ENCODE peak calls at places on chromosomes 3 and 15, in four cellular contexts. G is transverse colon, H is A549, V is IMR-90. A is an unnamed sample.

GRCh38 chr3:147413712-147414325 is 4.7 kb downstream of the ZIC1 start:
- DNase-seq in G (no peak), H (no peak), V (no peak), A (no peak)

GRCh38 chr3:72632129-72632528 is 216.1 kb downstream of the SHQ1 start:
- DNase-seq in G (no peak), H (no peak), V (no peak), A (no peak)

GRCh38 chr3:100335137-100335833 is 728 bp downstream of the NIT2 start:
- DNase-seq in G (peak), H (peak), V (no peak), A (peak)

GRCh38 chr3:112351036-112351435 is 18.1 kb downstream of the CD200 start:
- DNase-seq in G (no peak), H (no peak), V (no peak), A (no peak)

GRCh38 chr3:156787926-156788663 is 38.1 kb upstream of the LEKR1 start:
- DNase-seq in G (no peak), H (peak), V (peak), A (no peak)

GRCh38 chr3:73784647-73785420 is 160.1 kb upstream of the PDZRN3 start:
- DNase-seq in G (no peak), H (no peak), V (peak), A (no peak)

GRCh38 chr3:174756200-174756829 is 102.8 kb upstream of the NAALADL2 start:
- DNase-seq in G (no peak), H (no peak), V (no peak), A (no peak)

GRCh38 chr3:48042071-48042760 is 26.0 kb upstream of the MAP4 start:
- DNase-seq in G (no peak), H (no peak), V (peak), A (no peak)

GRCh38 chr15:80773122-80773551 is 6.0 kb upstream of the CEMIP start:
- DNase-seq in G (no peak), H (no peak), V (peak), A (no peak)

DNA sequence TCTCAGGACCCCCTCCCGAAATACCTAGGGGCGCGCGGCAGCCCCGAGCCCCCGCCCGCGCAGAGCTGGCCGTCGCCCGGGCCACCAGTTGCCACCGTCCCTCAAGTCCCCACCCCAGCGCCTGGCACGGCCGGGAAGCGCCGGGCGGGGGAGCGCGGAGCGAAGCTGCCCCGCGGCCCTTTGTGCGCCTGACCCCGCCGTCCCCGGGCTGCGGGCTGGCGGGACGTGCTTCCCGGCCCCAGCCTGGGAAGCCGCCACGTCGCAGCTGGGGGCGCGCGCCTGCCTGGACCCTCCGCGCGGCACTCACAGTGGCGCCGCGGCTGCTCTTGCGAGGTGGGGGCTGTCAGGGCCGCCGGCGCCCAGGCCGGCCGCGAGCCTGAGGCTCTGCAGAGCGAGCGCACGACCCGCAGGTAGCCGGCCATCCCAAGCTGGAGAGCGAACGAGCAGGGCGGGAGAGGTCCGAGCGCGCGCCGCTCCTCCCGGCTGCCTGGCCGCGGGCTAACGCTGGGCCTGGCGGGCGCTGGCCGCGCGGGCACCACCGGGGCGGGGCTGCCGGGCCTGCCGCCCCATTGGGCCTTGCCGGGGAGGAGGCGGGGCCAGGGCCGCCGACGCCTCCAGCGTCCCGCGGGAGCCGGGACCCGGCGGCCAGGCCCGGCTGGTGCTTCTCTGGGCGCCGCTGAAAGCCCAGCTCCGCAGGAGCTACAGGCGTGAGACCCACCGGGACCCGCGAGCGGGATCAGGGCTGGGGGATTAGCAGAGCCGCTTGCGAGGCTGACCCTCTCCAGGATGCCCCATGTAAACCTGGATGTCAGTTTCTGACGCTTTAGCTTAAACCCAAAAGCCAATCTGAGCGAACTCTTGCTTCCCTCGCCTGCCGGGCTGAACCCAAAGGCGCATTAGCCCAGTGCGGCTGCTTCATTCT is at the start of gene IDH2:
- DNase-seq in G (peak), H (peak), V (peak), A (peak)
- TF ChIP-seq POLR2A in G (peak), H (peak), V (peak), A (no peak)

GRCh38 chr3:128950223-128950938 is 43.5 kb downstream of the CFAP92 start:
- DNase-seq in G (no peak), H (peak), V (peak), A (peak)
- TF ChIP-seq CTCF in G (no peak), H (no peak), V (peak), A (no peak)

GRCh38 chr3:4981160-4981687 is 2.0 kb downstream of the BHLHE40 start:
- DNase-seq in G (no peak), H (peak), V (peak), A (no peak)

GRCh38 chr3:4978966-4979400 is 254 bp upstream of the BHLHE40 start:
- DNase-seq in G (peak), H (peak), V (peak), A (peak)

GRCh38 chr3:4979401-4980228 is at the start of gene BHLHE40:
- DNase-seq in G (peak), H (no peak), V (no peak), A (peak)

GRCh38 chr3:4981688-4982494 is 2.7 kb downstream of the BHLHE40 start:
- DNase-seq in G (no peak), H (peak), V (peak), A (no peak)

GRCh38 chr3:4980229-4981159 is 1.3 kb downstream of the BHLHE40 start:
- DNase-seq in G (peak), H (peak), V (peak), A (peak)
- TF ChIP-seq POLR2A in G (peak), H (no peak), V (peak), A (no peak)

DNA sequence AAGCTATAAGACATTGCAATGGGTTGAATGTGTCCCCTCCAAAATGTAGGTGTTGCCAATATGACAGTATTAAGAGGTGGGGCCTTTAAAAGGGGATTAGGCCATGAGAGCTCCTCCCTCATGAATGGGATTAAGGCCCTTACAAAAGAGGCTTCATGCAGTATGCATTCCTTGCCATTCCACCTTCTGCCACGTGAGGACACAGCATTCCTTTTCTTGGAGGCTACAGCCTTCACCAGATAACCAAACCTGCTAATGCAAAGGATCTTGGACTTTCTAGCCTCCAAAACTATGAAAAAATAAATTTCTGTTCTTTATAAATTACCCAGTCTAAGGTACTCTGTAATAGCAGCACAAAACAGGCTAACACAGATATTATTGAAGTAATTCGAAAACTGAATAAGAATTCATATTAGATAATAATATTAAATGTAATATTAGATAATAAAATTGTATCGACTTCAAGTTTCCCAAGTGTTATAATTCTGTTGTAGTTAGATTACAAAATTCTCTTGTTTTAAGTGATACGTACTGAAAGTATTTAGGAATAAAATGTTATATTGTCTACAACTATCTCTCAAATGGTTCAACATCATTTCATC is 29.4 kb upstream of the ATP8B4 start:
- DNase-seq in G (peak), H (peak), V (peak), A (no peak)
- TF ChIP-seq CTCF in G (peak), H (peak), V (peak), A (no peak)

DNA sequence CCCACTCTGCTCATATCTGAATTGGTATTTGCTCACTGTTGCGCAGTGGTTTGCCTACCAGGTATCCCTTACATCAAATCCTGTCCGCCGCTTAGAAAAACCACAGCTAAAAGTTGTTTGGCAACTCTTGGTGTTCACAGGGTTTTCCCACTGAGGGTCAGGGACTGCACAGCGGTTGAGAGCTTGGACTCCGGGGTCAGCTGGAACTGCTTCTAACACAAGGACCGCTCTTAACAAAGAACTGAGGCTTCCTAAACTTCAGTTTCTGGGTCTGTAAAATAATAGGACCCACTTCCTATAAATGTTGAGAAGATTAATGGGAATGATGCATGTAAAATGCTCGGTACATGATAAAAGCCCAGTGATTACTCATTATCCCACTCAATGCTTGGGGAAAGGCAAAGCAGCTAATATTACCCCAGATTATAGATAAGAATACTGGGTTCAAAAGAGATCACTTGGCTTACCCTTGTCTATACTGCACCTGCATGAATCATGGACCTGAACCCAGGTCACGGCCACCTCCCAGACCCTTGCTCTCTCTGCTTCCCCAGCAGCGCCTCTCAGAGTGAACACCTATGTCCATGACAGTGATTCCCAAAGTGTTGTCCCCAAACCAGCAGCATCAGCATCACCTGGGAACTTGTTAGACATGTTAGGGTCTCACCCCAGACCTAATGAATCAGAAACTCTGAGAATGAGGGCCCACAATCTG is 36.1 kb downstream of the LIPC start:
- DNase-seq in G (no peak), H (no peak), V (no peak), A (no peak)
- TF ChIP-seq POLR2A in G (no peak), H (no peak), V (no peak), A (no peak)

GRCh38 chr3:183212096-183212495 is 41.0 kb upstream of the B3GNT5 start:
- DNase-seq in G (no peak), H (no peak), V (no peak), A (no peak)

GRCh38 chr3:183211390-183211789 is 41.7 kb upstream of the B3GNT5 start:
- DNase-seq in G (no peak), H (no peak), V (no peak), A (peak)

GRCh38 chr3:183210341-183210740 is 42.7 kb upstream of the B3GNT5 start:
- DNase-seq in G (no peak), H (no peak), V (no peak), A (no peak)

GRCh38 chr3:183210862-183211341 is 42.2 kb upstream of the B3GNT5 start:
- DNase-seq in G (no peak), H (no peak), V (no peak), A (peak)

DNA sequence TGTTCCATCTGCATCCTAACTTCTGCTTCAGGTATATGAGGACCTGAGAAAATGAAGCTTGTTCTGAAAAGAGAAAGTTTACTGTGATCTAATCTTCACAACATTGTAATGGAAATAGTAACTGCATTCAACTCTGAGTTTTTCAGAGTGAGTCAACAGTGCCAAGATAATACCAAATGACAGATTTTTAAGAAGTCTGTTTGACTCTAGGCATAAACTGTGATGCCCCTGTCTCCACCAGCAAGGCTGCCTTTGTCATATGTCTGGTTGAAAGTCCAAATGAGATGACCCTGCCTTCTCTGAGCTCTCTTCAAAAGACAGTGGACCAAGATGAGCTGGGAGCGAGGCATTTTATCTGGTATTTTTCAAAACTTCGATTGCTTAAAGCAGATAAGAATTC is 44.8 kb upstream of the B3GNT5 start:
- DNase-seq in G (no peak), H (no peak), V (no peak), A (no peak)
- TF ChIP-seq CTCF in G (no peak), H (no peak), V (no peak), A (no peak)

GRCh38 chr15:84108725-84109124 is 126.8 kb upstream of the GOLGA6L4 start:
- DNase-seq in G (no peak), H (peak), V (peak), A (no peak)
- TF ChIP-seq POLR2A in G (no peak), H (no peak), V (no peak), A (no peak)

DNA sequence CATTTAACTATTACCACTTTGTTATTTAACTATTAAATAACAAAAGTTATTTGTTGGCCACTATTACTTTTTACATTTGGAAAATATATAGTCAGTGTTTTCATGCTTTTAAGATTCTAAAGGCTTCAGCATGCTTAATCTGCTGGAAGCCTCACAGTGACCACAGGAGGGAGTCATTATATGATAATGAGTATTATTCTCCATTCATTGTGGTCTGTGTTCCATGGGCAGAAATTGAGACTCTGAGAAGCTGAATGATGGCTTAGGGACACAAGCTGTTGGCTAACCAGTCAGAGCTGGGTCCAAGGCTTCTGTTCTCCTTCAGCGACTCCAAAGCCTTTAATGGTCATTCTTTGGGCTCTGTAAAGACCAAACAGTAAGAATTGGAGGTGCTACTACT is 64.7 kb downstream of the BFSP2 start:
- DNase-seq in G (no peak), H (peak), V (peak), A (no peak)
- TF ChIP-seq CTCF in G (no peak), H (peak), V (peak), A (no peak)

DNA sequence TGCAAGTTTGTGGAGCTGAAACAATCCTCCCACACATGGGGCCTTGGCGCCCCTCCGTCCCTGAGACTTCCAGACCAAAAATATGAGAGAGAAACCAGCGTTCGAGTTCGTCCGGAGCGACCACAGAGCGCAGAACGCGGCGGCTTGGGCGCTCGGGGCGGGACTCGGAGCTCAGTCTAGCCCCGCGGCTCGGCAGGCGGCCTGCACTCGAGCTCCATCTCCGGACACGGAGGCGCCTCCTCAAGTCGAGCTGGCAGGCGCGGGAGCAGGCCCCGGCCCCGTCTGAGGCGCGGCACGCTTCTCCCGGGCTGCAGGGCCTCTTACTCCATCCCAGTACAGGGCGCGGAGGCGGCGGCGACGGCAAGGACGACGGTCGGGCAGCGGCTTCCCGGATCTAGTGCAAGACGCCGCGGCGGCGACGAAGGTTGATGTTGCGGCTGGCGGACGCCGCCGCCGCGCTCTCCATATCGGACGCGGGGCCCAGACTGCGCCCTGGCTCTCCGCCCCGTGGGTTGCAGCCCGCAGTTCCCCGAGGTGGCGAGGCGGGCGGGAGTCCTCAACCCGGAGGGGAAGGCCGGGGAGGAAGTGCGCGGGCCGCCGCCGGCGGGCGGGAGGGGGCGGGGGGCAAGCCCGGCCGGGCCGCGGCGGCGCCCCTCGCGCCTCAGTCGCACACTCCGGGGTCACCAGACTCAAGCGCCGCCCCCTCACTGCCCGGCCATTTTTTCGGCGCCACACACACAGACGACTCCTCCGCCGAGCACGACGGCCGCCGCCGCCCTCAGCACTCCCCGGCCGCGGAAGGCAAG is 674 bp downstream of the MSL2 start:
- DNase-seq in G (peak), H (peak), V (peak), A (peak)
- TF ChIP-seq POLR2A in G (peak), H (no peak), V (no peak), A (no peak)